ENCODE peak calls at places on chromosomes 16 and 17, in six cellular contexts. W is CD8-positive, alpha-beta T cell; K is endodermal cell; U is ascending aorta; N is heart right ventricle; X is H9. A is an unnamed sample.

GRCh38 chr16:22300427-22301071 is 3.3 kb downstream of the POLR3E start:
- DNase-seq in W (peak; percentile 59), K (peak; percentile 80), U (no peak), N (peak; percentile 49), X (peak; percentile 68), A (peak; percentile 65)

GRCh38 chr17:17362531-17362930 is 59.4 kb downstream of the NT5M start:
- DNase-seq in W (no peak), K (peak; percentile 26), U (no peak), N (no peak), X (no peak), A (no peak)

GRCh38 chr17:20996724-20997615 is 45.8 kb downstream of the USP22 start:
- DNase-seq in W (no peak), K (peak; percentile 78), U (no peak), N (no peak), X (peak; percentile 39), A (no peak)

GRCh38 chr17:8981443-8981842 is 15.9 kb upstream of the PIK3R5 start:
- DNase-seq in W (no peak), K (no peak), U (no peak), N (no peak), X (no peak), A (no peak)

GRCh38 chr17:13492351-13493122 is 109.2 kb downstream of the HS3ST3A1 start:
- DNase-seq in W (no peak), K (no peak), U (no peak), N (no peak), X (no peak), A (no peak)

GRCh38 chr16:55488306-55488705 is 9.3 kb downstream of the MMP2 start:
- DNase-seq in W (no peak), K (peak; percentile 20), U (no peak), N (no peak), X (no peak), A (no peak)

GRCh38 chr17:78722101-78722761 is 59.8 kb downstream of the CYTH1 start:
- DNase-seq in W (no peak), K (peak; percentile 70), U (no peak), N (no peak), X (no peak), A (no peak)

GRCh38 chr17:73311428-73311780 is 397 bp downstream of the CDC42EP4 start:
- DNase-seq in W (no peak), K (peak; percentile 81), U (no peak), N (peak; percentile 50), X (no peak), A (no peak)

GRCh38 chr17:33521784-33522183 is 228.7 kb upstream of the ASIC2 start:
- DNase-seq in W (no peak), K (peak; percentile 94), U (no peak), N (no peak), X (peak; percentile 80), A (peak; percentile 36)

GRCh38 chr16:70747703-70748631 is 53.0 kb downstream of the VAC14 start:
- DNase-seq in W (no peak), K (no peak), U (no peak), N (no peak), X (no peak), A (peak; percentile 29)

GRCh38 chr16:71367243-71367976 is 8.9 kb downstream of the CALB2 start:
- DNase-seq in W (no peak), K (peak; percentile 96), U (no peak), N (no peak), X (peak; percentile 91), A (peak; percentile 76)

GRCh38 chr16:85844786-85845185 is 45.3 kb downstream of the COX4I1 start:
- DNase-seq in W (no peak), K (no peak), U (no peak), N (no peak), X (no peak), A (peak; percentile 35)

GRCh38 chr16:4426021-4426684 is 485 bp downstream of the DNAJA3 start:
- DNase-seq in W (no peak), K (no peak), U (no peak), N (no peak), X (no peak), A (no peak)

GRCh38 chr16:3598236-3598635 is 13.2 kb downstream of the SLX4 start:
- DNase-seq in W (no peak), K (no peak), U (no peak), N (no peak), X (no peak), A (no peak)

GRCh38 chr17:1834378-1835149 is 4.8 kb downstream of the RPA1 start:
- DNase-seq in W (no peak), K (no peak), U (no peak), N (no peak), X (no peak), A (no peak)

GRCh38 chr17:58870747-58871146 is 115.1 kb downstream of the PPM1E start:
- DNase-seq in W (no peak), K (peak; percentile 52), U (no peak), N (no peak), X (no peak), A (no peak)

GRCh38 chr17:81306898-81307510 is 11.9 kb upstream of the SLC38A10 start:
- DNase-seq in W (no peak), K (no peak), U (no peak), N (no peak), X (no peak), A (no peak)

GRCh38 chr16:4653981-4654380 is 29.4 kb downstream of the MGRN1 start:
- DNase-seq in W (no peak), K (no peak), U (no peak), N (no peak), X (no peak), A (no peak)

GRCh38 chr16:50376997-50377396 is 8.2 kb upstream of the BRD7 start:
- DNase-seq in W (no peak), K (no peak), U (no peak), N (no peak), X (no peak), A (no peak)

GRCh38 chr16:70644763-70645597 is 1.4 kb upstream of the IL34 start:
- DNase-seq in W (no peak), K (peak; percentile 55), U (no peak), N (no peak), X (peak; percentile 31), A (no peak)

GRCh38 chr16:77564791-77565390 is 130.1 kb upstream of the ADAMTS18 start:
- DNase-seq in W (no peak), K (no peak), U (no peak), N (no peak), X (no peak), A (no peak)

GRCh38 chr17:8160741-8161221 is 2.0 kb downstream of the VAMP2 start:
- DNase-seq in W (no peak), K (peak; percentile 35), U (no peak), N (no peak), X (no peak), A (no peak)

GRCh38 chr17:3879591-3880417 is 13.0 kb downstream of the CAMKK1 start:
- DNase-seq in W (no peak), K (peak; percentile 75), U (no peak), N (no peak), X (peak; percentile 61), A (no peak)

GRCh38 chr17:6240601-6241000 is 170.4 kb downstream of the WSCD1 start:
- DNase-seq in W (no peak), K (no peak), U (no peak), N (no peak), X (peak; percentile 21), A (no peak)

GRCh38 chr17:3796110-3796821 is 4.7 kb downstream of the ITGAE start:
- DNase-seq in W (peak; percentile 86), K (peak; percentile 47), U (peak; percentile 53), N (no peak), X (no peak), A (no peak)

GRCh38 chr17:71974051-71974450 is 146.8 kb upstream of the SOX9 start:
- DNase-seq in W (no peak), K (no peak), U (no peak), N (no peak), X (no peak), A (no peak)
- H3K27ac ChIP-seq in W (no peak overlapping the region), K (no peak overlapping the region), U (no peak overlapping the region), N (no peak overlapping the region), X (no peak overlapping the region), A (no peak overlapping the region)

DNA sequence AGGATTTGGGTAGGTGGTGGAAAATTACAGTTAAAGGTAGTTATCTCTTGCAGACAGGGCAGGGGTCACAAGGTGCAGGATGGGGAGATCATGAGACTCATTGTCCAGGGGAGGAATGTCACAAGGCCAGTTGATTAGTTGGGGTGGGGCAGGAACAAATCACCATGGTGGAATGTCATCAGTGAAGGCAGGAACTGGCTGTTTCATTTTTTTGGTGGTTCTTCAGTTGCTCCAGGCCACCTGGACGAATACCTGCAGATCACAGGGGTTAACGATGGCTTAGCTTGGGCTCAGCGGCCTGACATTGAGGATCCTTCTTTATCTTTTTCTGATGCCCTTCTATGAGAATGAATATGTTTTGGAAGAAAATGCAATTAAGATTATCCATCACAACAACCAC is 87.1 kb downstream of the KPNA2 start:
- DNase-seq in W (no peak), K (no peak), U (no peak), N (no peak), X (no peak), A (no peak)
- TF ChIP-seq CTCF in W (no peak), K (no peak), U (no peak), N (no peak), X (no peak), A (no peak)

GRCh38 chr17:76493505-76494167 is 7.6 kb downstream of the RHBDF2 start:
- DNase-seq in W (peak; percentile 67), K (no peak), U (no peak), N (no peak), X (no peak), A (no peak)
- H3K27ac ChIP-seq in W (peak overlapping the region; percentile 60), K (no peak overlapping the region), U (peak overlapping the region; percentile 70), N (peak overlapping the region; percentile 96), X (no peak overlapping the region), A (no peak overlapping the region)

GRCh38 chr16:88993006-88993787 is 16.2 kb upstream of the CBFA2T3 start:
- DNase-seq in W (no peak), K (no peak), U (no peak), N (no peak), X (peak; percentile 52), A (peak; percentile 4)

GRCh38 chr16:88993946-88994600 is 17.1 kb upstream of the CBFA2T3 start:
- DNase-seq in W (no peak), K (no peak), U (no peak), N (no peak), X (no peak), A (no peak)

GRCh38 chr16:88992351-88993005 is 15.5 kb upstream of the CBFA2T3 start:
- DNase-seq in W (no peak), K (no peak), U (no peak), N (no peak), X (no peak), A (no peak)

GRCh38 chr16:88989852-88990547 is 13.0 kb upstream of the CBFA2T3 start:
- DNase-seq in W (no peak), K (no peak), U (no peak), N (no peak), X (no peak), A (no peak)

GRCh38 chr16:88991813-88992350 is 14.9 kb upstream of the CBFA2T3 start:
- DNase-seq in W (no peak), K (no peak), U (no peak), N (no peak), X (no peak), A (no peak)
- TF ChIP-seq CTCF in W (no peak), K (no peak), U (no peak), N (no peak), X (no peak), A (no peak)

DNA sequence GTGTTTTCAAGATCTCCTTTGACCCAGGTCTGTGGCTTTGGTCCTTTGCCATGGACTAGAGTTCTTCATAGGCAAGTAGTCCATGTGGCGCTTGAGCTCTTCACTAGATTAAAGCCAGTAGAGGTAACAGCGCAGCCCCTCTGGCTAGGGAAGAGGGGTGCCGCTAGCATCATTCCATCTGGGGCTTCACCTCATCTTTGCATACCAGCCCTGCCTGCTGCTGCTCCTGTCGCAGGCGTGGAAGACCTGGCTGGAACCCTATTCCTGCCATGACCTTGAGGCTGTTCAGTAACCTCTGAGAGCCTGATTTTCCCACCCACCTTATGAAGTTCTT is 198.4 kb downstream of the MSI2 start:
- DNase-seq in W (peak; percentile 51), K (no peak), U (no peak), N (no peak), X (no peak), A (no peak)
- H3K27ac ChIP-seq in W (no peak overlapping the region), K (peak overlapping the region; percentile 96), U (no peak overlapping the region), N (peak overlapping the region; percentile 80), X (no peak overlapping the region), A (no peak overlapping the region)